ENCODE peak calls at places on chromosome 12, in seven cellular contexts. L, S, E, M, J, R and A are unnamed samples.

GRCh38 chr12:109735825-109736551 is 22.4 kb downstream of the FAM222A start:
- DNase-seq in L (peak; percentile 14), S (peak; percentile 14), E (no peak), M (no peak), J (peak; percentile 4), R (no peak), A (no peak)

GRCh38 chr12:99111600-99111999 is 466.5 kb downstream of the APAF1 start:
- DNase-seq in L (no peak), S (no peak), E (no peak), M (peak; percentile 69), J (no peak), R (no peak), A (no peak)

GRCh38 chr12:39123580-39123979 is 218.2 kb upstream of the CPNE8 start:
- DNase-seq in L (peak; percentile 42), S (no peak), E (no peak), M (no peak), J (no peak), R (no peak), A (no peak)

GRCh38 chr12:47825239-47825639 is 5.5 kb upstream of the HDAC7 start:
- DNase-seq in L (no peak), S (peak; percentile 87), E (no peak), M (no peak), J (no peak), R (no peak), A (no peak)

GRCh38 chr12:47387991-47388390 is 308.2 kb upstream of the AMIGO2 start:
- DNase-seq in L (no peak), S (no peak), E (no peak), M (no peak), J (no peak), R (no peak), A (no peak)

GRCh38 chr12:1604464-1604863 is 10.1 kb upstream of the FBXL14 start:
- DNase-seq in L (no peak), S (no peak), E (no peak), M (no peak), J (no peak), R (no peak), A (no peak)

GRCh38 chr12:9039397-9039977 is 50.1 kb downstream of the KLRG1 start:
- DNase-seq in L (no peak), S (no peak), E (peak; percentile 60), M (peak; percentile 69), J (no peak), R (peak; percentile 69), A (peak; percentile 22)

GRCh38 chr12:53378705-53379388 is 1.1 kb upstream of the SP1 start:
- DNase-seq in L (no peak), S (peak; percentile 8), E (no peak), M (no peak), J (no peak), R (no peak), A (no peak)

GRCh38 chr12:89490922-89491321 is 33.7 kb downstream of the GALNT4 start:
- DNase-seq in L (no peak), S (no peak), E (no peak), M (no peak), J (peak; percentile 43), R (no peak), A (no peak)

GRCh38 chr12:16939871-16940306 is 333.9 kb upstream of the LMO3 start:
- DNase-seq in L (peak; percentile 86), S (no peak), E (peak; percentile 66), M (peak; percentile 90), J (peak; percentile 63), R (no peak), A (no peak)

GRCh38 chr12:5789469-5789968 is 155.5 kb downstream of the ANO2 start:
- DNase-seq in L (no peak), S (no peak), E (peak; percentile 54), M (no peak), J (no peak), R (no peak), A (no peak)

GRCh38 chr12:91846466-91847055 is 299.1 kb downstream of the BTG1 start:
- DNase-seq in L (no peak), S (no peak), E (no peak), M (no peak), J (no peak), R (no peak), A (no peak)

GRCh38 chr12:89350661-89351488 is 1.4 kb downstream of the DUSP6 start:
- DNase-seq in L (no peak), S (no peak), E (peak; percentile 48), M (peak; percentile 59), J (peak; percentile 33), R (peak; percentile 28), A (no peak)

GRCh38 chr12:55017421-55017820 is 2.4 kb upstream of the NEUROD4 start:
- DNase-seq in L (no peak), S (no peak), E (no peak), M (no peak), J (no peak), R (no peak), A (no peak)

GRCh38 chr12:38162708-38163441 is 153.7 kb upstream of the ALG10B start:
- DNase-seq in L (no peak), S (no peak), E (no peak), M (no peak), J (no peak), R (no peak), A (no peak)

GRCh38 chr12:31832740-31833540 is 104.1 kb upstream of the AMN1 start:
- DNase-seq in L (no peak), S (no peak), E (no peak), M (no peak), J (no peak), R (peak; percentile 63), A (no peak)

GRCh38 chr12:95102916-95103671 is 29.7 kb upstream of the NR2C1 start:
- DNase-seq in L (no peak), S (no peak), E (no peak), M (peak; percentile 87), J (peak; percentile 19), R (no peak), A (peak; percentile 75)

GRCh38 chr12:106386836-106387555 is 29.4 kb downstream of the POLR3B start:
- DNase-seq in L (no peak), S (no peak), E (no peak), M (no peak), J (no peak), R (no peak), A (peak; percentile 31)

GRCh38 chr12:25707056-25707455 is 154.0 kb upstream of the LMNTD1 start:
- DNase-seq in L (no peak), S (no peak), E (no peak), M (no peak), J (no peak), R (no peak), A (no peak)
- H3K4me1 ChIP-seq in L (no peaks in the 10 kb centered on the region), S (no peaks in the 10 kb centered on the region), E (no peaks in the 10 kb centered on the region), M (no peaks in the 10 kb centered on the region), J (no peaks in the 10 kb centered on the region), R (no peaks in the 10 kb centered on the region), A (no peaks in the 10 kb centered on the region)

DNA sequence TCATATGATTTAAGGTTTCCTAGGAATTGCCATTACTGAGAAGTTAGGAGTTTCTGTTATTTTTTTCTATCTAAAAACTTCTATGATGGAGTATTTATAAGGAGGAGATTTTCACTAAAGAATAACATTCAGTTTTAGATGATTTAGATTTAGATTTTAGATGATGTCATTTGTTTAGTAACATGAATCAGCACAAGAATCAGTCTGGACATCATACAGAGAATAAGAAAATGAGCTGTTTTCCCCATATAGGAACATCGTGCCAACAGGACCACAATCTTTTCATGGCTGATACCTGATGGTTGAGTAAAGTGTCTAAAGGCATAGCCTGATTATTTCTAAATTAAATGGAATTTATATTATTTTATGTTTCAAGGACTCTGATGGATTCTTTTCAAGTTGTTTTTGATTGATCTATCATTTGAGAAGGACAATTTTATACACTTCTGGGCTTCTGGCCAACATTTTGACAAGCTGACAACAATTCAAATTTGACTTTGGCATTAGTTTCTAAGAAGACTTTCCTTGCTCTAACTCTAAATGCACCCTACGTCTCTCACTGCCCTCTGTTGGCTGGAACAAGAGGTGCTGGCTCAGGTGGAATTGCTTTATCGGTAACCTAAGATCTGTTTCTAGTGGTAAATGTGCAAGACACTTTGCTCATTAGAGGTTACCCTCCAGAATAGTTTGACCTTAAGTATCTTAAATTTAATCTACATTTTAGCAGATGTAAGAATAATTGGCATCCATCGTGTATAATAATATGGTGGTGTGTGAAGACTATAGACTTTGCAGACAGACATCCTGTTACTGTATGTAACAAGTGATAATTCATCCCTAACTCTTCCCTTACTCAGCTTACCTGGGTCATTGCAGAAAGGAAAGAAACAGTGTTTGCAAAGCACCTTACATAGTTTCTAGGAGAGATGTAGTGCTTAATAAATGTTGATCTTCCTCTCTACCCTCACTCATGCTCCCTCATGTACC is 42.8 kb upstream of the CPSF6 start:
- DNase-seq in L (no peak), S (no peak), E (no peak), M (peak; percentile 14), J (peak; percentile 11), R (no peak), A (no peak)
- H3K9me3 ChIP-seq in L (peaks cover 29% of the 10 kb centered on the region), S (peaks cover 11% of the 10 kb centered on the region), E (no peaks in the 10 kb centered on the region), M (peaks cover 16% of the 10 kb centered on the region), J (peaks cover 24% of the 10 kb centered on the region), R (no peaks in the 10 kb centered on the region), A (peaks cover 5% of the 10 kb centered on the region)

DNA sequence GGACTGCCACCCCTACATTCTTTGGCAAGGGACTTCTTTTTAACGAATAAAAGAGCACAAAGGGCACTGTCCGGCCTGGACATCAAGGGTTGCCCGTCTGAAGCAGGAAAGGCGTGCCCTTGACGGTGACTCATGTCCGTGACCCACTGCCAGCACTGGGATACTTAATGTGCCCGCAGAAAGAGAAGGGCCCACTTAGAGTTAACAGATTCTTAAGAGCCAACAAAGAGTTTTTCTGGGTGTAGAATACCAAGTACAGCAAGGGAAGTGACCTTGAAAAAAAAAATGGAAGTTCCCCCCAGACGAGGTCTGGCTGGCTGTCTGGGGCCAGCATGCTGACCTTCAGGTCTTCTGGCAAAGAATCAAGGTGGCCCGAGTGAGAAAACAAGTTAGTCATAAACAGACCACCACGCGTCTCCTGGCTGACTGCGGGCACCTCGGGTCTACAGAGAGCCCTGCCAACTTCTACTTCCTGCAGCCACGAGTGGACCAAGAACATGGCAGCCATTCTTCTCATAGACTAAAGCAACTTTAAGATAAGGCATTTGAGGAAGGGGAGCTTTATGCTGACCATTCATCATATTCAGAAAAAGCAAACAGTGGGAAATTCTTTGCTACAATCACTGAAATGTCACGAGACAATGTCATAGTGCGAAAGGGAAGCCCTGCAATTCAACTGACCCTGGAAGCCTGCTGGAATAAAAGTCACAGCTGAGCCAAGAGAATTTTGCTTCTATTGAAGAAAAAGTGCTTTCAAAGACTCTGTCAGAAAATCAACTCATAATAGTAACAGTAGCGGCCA is 10.4 kb upstream of the SELPLG start:
- DNase-seq in L (no peak), S (peak; percentile 86), E (no peak), M (no peak), J (no peak), R (no peak), A (peak; percentile 86)
- H3K4me1 ChIP-seq in L (no peaks in the 10 kb centered on the region), S (peaks cover 2% of the 10 kb centered on the region), E (peaks cover 7% of the 10 kb centered on the region), M (no peaks in the 10 kb centered on the region), J (peaks cover 3% of the 10 kb centered on the region), R (no peaks in the 10 kb centered on the region), A (peaks cover 38% of the 10 kb centered on the region)

GRCh38 chr12:133202493-133203343 is 21.4 kb downstream of the ZNF268 start:
- DNase-seq in L (no peak), S (no peak), E (no peak), M (no peak), J (no peak), R (no peak), A (no peak)
- H3K9me3 ChIP-seq in L (peaks cover 57% of the 10 kb centered on the region), S (peaks cover 20% of the 10 kb centered on the region), E (peaks cover 33% of the 10 kb centered on the region), M (peaks cover 74% of the 10 kb centered on the region), J (peaks cover 78% of the 10 kb centered on the region), R (peaks cover 45% of the 10 kb centered on the region), A (peaks cover 38% of the 10 kb centered on the region)